ENCODE peak calls at places on chromosome 5, in seven cellular contexts. F, I, U, T, H, W and N are unnamed samples. For H3K4me1, the result is how much of the 10 kb centered on the place peaks cover.

GRCh38 chr5:175854231-175855040 is 16.9 kb upstream of the CPLX2 start:
- DNase-seq in W (no peak), H (no peak), U (no peak), I (no peak), F (no peak), T (peak), N (no peak)

GRCh38 chr5:72817639-72818266 is 1.3 kb downstream of the TNPO1 start:
- DNase-seq in T (no peak), W (no peak), F (no peak), U (no peak), H (no peak), I (no peak), N (no peak)

GRCh38 chr5:149445739-149446369 is 66.8 kb upstream of the IL17B start:
- DNase-seq in I (no peak), W (no peak), U (no peak), F (no peak), H (no peak), T (peak), N (no peak)

GRCh38 chr5:160398806-160399205 is 1.0 kb downstream of the FAM200C start:
- DNase-seq in I (no peak), F (no peak), W (no peak), T (no peak), U (no peak), H (no peak), N (no peak)

GRCh38 chr5:145680744-145681143 is 154.4 kb downstream of the PRELID2 start:
- DNase-seq in F (no peak), I (no peak), U (no peak), W (no peak), T (no peak), H (no peak), N (no peak)

GRCh38 chr5:59660737-59661136 is 232.8 kb downstream of the PDE4D start:
- DNase-seq in F (no peak), W (no peak), H (no peak), I (no peak), U (no peak), T (peak), N (no peak)

GRCh38 chr5:167861134-167861930 is 430.1 kb upstream of the WWC1 start:
- DNase-seq in U (no peak), F (no peak), H (no peak), I (no peak), W (no peak), T (peak), N (no peak)

GRCh38 chr5:34534237-34535108 is 121.7 kb upstream of the RAI14 start:
- DNase-seq in W (no peak), F (no peak), I (no peak), T (no peak), H (no peak), U (no peak), N (no peak)

GRCh38 chr5:151694035-151694485 is 7.3 kb upstream of the SPARC start:
- DNase-seq in U (no peak), H (no peak), F (no peak), W (no peak), I (no peak), T (peak), N (no peak)

GRCh38 chr5:110150199-110150598 is 460.5 kb downstream of the MAN2A1 start:
- DNase-seq in U (no peak), T (no peak), W (no peak), H (no peak), F (no peak), I (no peak), N (no peak)

GRCh38 chr5:14872070-14872989 is 752 bp upstream of the ANKH start:
- DNase-seq in T (peak), F (peak), H (peak), I (peak), W (peak), U (peak), N (no peak)

GRCh38 chr5:101390317-101390908 is 487.3 kb upstream of the ST8SIA4 start:
- DNase-seq in W (no peak), T (peak), H (no peak), U (no peak), I (no peak), F (peak), N (no peak)

GRCh38 chr5:56561-57290 is 35.2 kb upstream of the PLEKHG4B start:
- DNase-seq in I (no peak), H (no peak), F (no peak), T (peak), U (no peak), W (no peak), N (peak)

GRCh38 chr5:95826949-95827595 is 4.5 kb upstream of the GLRX start:
- DNase-seq in T (no peak), H (no peak), I (no peak), W (no peak), F (no peak), U (no peak), N (no peak)

GRCh38 chr5:156037151-156037909 is 289.6 kb upstream of the SGCD start:
- DNase-seq in T (no peak), I (no peak), H (no peak), U (no peak), F (no peak), W (no peak), N (no peak)

GRCh38 chr5:96614110-96614691 is 48.0 kb upstream of the CAST start:
- DNase-seq in U (no peak), W (peak), F (peak), H (peak), I (peak), T (peak), N (peak)

GRCh38 chr5:17178316-17178715 is 39.1 kb upstream of the BASP1 start:
- DNase-seq in I (no peak), W (no peak), U (no peak), F (peak), H (no peak), T (no peak), N (no peak)

GRCh38 chr5:150139334-150139733 is 16.3 kb downstream of the PDGFRB start:
- DNase-seq in F (no peak), U (no peak), I (no peak), W (no peak), T (no peak), H (no peak), N (no peak)

GRCh38 chr5:125486634-125487033 is 740.2 kb upstream of the ZNF608 start:
- DNase-seq in H (no peak), U (no peak), I (no peak), F (no peak), W (no peak), T (no peak), N (no peak)

GRCh38 chr5:160978944-160979343 is 126.9 kb upstream of the ATP10B start:
- DNase-seq in F (no peak), I (no peak), U (no peak), W (no peak), T (no peak), H (no peak), N (no peak)

GRCh38 chr5:55691265-55692105 is 20.6 kb downstream of the SLC38A9 start:
- DNase-seq in F (no peak), T (peak), H (no peak), U (no peak), I (no peak), W (peak), N (no peak)

GRCh38 chr5:77282337-77283027 is 72.0 kb downstream of the PDE8B start:
- DNase-seq in F (peak), H (no peak), I (peak), W (no peak), U (no peak), T (peak), N (peak)

GRCh38 chr5:78779771-78780616 is 131.4 kb upstream of the LHFPL2 start:
- DNase-seq in W (no peak), H (no peak), U (no peak), F (no peak), I (no peak), T (peak), N (no peak)

GRCh38 chr5:142724821-142725220 is 38.9 kb upstream of the FGF1 start:
- DNase-seq in T (no peak), W (no peak), F (no peak), I (no peak), H (no peak), U (no peak), N (no peak)

GRCh38 chr5:81513982-81514381 is 120.0 kb upstream of the ACOT12 start:
- DNase-seq in W (no peak), U (no peak), T (peak), F (no peak), H (no peak), I (no peak), N (no peak)

GRCh38 chr5:75916144-75916543 is 167.0 kb upstream of the SV2C start:
- DNase-seq in F (no peak), W (no peak), T (no peak), U (no peak), I (no peak), H (no peak), N (no peak)

GRCh38 chr5:173629628-173630027 is 13.2 kb upstream of the BOD1 start:
- DNase-seq in I (no peak), W (no peak), F (no peak), U (no peak), H (no peak), T (peak), N (no peak)

GRCh38 chr5:58056546-58056945 is 403.3 kb downstream of the PLK2 start:
- DNase-seq in I (no peak), F (no peak), W (no peak), U (no peak), T (no peak), H (no peak), N (no peak)

GRCh38 chr5:179380211-179381035 is 35.2 kb upstream of the ADAMTS2 start:
- DNase-seq in U (peak), W (no peak), I (no peak), T (no peak), H (no peak), F (no peak), N (peak)

GRCh38 chr5:179379321-179379890 is 34.1 kb upstream of the ADAMTS2 start:
- DNase-seq in I (no peak), U (peak), F (no peak), H (no peak), W (no peak), T (no peak), N (peak)

GRCh38 chr5:179377421-179378115 is 32.3 kb upstream of the ADAMTS2 start:
- DNase-seq in H (no peak), W (no peak), U (peak), T (no peak), I (no peak), F (no peak), N (no peak)

GRCh38 chr5:179378116-179378440 is 32.8 kb upstream of the ADAMTS2 start:
- DNase-seq in W (no peak), F (no peak), H (no peak), I (no peak), U (no peak), T (no peak), N (peak)

GRCh38 chr5:179378441-179379271 is 33.4 kb upstream of the ADAMTS2 start:
- DNase-seq in W (no peak), F (no peak), H (no peak), U (peak), T (no peak), I (no peak), N (peak)
- TF ChIP-seq POLR2A in W (no peak), F (no peak), H (no peak), U (no peak), T (no peak), I (no peak), N (no peak)

DNA sequence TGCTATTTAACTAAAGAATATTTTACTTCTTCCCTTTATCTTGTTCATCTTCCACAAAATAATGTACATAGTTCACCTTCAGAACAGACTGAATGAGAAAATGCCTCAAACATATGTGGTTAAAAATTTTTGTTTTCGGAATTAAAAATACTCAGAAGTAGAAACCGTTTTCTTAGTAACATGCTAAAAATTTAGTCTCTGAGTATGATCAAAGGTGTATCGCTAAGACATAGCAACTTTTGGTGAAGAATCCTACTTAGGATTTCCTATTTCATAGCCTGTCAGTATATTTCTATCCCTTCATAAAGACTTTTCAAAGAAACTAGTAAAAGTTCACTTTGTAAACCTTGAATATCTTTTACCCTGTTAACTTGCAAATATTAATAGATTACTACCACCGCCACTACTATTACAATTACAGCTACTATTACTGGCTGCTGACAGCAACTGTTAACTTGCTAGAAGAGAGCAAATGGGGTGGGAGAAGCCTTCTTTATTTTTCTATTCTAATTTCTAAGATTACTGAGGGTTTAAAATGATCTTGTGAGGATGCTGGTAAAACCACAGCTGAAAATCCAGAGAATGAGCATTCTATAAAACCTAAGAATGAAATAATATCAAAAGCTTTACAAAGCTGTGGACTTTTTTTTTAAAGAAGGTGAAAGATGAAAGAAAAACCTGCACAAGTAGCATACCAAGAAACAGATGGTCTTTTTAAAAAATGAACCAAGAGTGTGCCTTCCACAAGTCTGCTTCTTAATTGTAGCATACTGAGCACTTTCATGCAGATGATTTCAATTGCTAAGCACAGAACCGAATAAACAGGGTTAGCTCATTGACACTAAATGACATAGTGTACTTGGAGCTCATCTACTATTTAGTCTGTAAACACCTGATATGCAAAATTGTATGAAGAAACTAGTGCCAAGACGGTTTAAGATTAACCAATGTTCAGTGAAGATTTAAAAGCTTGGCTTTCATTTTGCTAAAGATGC is 246.3 kb upstream of the EFNA5 start:
- DNase-seq in T (no peak), H (no peak), W (no peak), F (no peak), I (no peak), U (no peak), N (no peak)
- H3K4me1 ChIP-seq in T (under half), H (under half), W (under half), F (under half), I (under half), U (under half), N (under half)

GRCh38 chr5:69086206-69086605 is 7.6 kb upstream of the SLC30A5 start:
- DNase-seq in H (no peak), F (no peak), T (no peak), I (no peak), U (no peak), W (no peak), N (no peak)

GRCh38 chr5:69079556-69079955 is 14.3 kb upstream of the SLC30A5 start:
- DNase-seq in I (no peak), U (no peak), F (no peak), W (no peak), T (no peak), H (peak), N (no peak)

GRCh38 chr5:69078921-69079537 is 14.8 kb upstream of the SLC30A5 start:
- DNase-seq in F (no peak), W (no peak), U (no peak), T (no peak), H (peak), I (no peak), N (no peak)

GRCh38 chr5:69084903-69085302 is 8.9 kb upstream of the SLC30A5 start:
- DNase-seq in W (no peak), H (no peak), U (no peak), F (no peak), I (no peak), T (no peak), N (no peak)

GRCh38 chr5:69083412-69083811 is 10.4 kb upstream of the SLC30A5 start:
- DNase-seq in U (no peak), T (peak), I (no peak), W (no peak), H (peak), F (no peak), N (no peak)
- TF ChIP-seq CTCF in U (no peak), T (no peak), I (no peak), W (no peak), H (peak), F (no peak), N (no peak)

GRCh38 chr5:83306572-83307241 is 164.8 kb upstream of the VCAN start:
- DNase-seq in F (peak), U (no peak), I (no peak), H (no peak), T (no peak), W (peak), N (no peak)
- TF ChIP-seq POLR2A in F (no peak), U (no peak), I (no peak), H (no peak), T (no peak), W (no peak), N (no peak)

GRCh38 chr5:132491368-132492364 is 1.1 kb upstream of the IRF1 start:
- DNase-seq in T (no peak), U (no peak), H (peak), W (no peak), F (no peak), I (no peak), N (peak)

GRCh38 chr5:132489051-132489770 is 1.4 kb downstream of the IRF1 start:
- DNase-seq in U (no peak), T (no peak), F (no peak), W (no peak), I (no peak), H (peak), N (peak)

GRCh38 chr5:132489871-132490483 is 596 bp downstream of the IRF1 start:
- DNase-seq in U (peak), I (no peak), H (peak), T (peak), W (no peak), F (peak), N (peak)

GRCh38 chr5:132492386-132492785 is 1.8 kb upstream of the IRF1 start:
- DNase-seq in W (no peak), I (no peak), U (no peak), F (no peak), T (no peak), H (peak), N (peak)

GRCh38 chr5:132490484-132491367 is at the start of gene IRF1:
- DNase-seq in U (peak), I (peak), T (peak), F (peak), W (peak), H (peak), N (peak)
- H3K4me1 ChIP-seq in U (half or more), I (under half), T (under half), F (under half), W (under half), H (under half), N (half or more)

GRCh38 chr5:177487975-177488374 is 9.4 kb downstream of the PDLIM7 start:
- DNase-seq in F (no peak), T (no peak), U (no peak), H (no peak), I (no peak), W (no peak), N (no peak)
- TF ChIP-seq CTCF in F (no peak), T (no peak), U (no peak), H (no peak), I (no peak), W (no peak), N (no peak)

DNA sequence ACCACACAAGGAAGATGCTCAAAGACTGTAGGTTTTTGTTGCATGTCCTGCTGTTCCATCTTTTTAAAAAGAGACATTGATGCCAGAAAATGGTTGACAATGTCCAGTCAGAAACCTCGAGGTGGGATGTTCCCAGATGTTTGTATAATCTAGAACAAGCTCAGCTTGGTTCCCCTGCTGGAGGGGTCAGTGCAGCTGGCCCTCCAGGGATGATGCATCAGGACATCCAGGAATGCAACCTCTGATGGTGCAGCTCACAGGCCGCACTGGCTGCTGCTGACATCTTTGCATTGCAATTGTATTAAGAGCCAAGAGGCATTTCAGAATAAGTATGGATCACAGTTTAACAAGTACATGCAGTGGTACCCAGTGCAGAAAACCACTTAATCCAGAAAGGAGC is 122.4 kb downstream of the MED10 start:
- DNase-seq in I (no peak), H (no peak), W (no peak), F (no peak), U (no peak), T (no peak), N (peak)
- TF ChIP-seq POLR2A in I (no peak), H (no peak), W (no peak), F (no peak), U (no peak), T (no peak), N (no peak)